ENCODE peak calls at places on chromosome 10, in seven cellular contexts. One of them, this sample, is unnamed.

GRCh38 chr10:120458432-120458831 is 1.4 kb downstream of the PLPP4 start:
- DNase-seq in A549: no peak
- DNase-seq in prostate gland: no peak
- DNase-seq in right lobe of liver: no peak
- DNase-seq in uterus: no peak
- DNase-seq in breast epithelium: no peak
- DNase-seq in body of pancreas: no peak
- DNase-seq in this sample: no peak

GRCh38 chr10:103395754-103396066 is 565 bp downstream of the ATP5MK start:
- DNase-seq in right lobe of liver: no peak
- DNase-seq in uterus: no peak
- DNase-seq in prostate gland: no peak
- DNase-seq in breast epithelium: no peak
- DNase-seq in body of pancreas: no peak
- DNase-seq in A549: no peak
- DNase-seq in this sample: no peak

GRCh38 chr10:84715911-84716310 is 387.5 kb downstream of the CCSER2 start:
- DNase-seq in uterus: no peak
- DNase-seq in A549: peak; percentile 10
- DNase-seq in breast epithelium: no peak
- DNase-seq in right lobe of liver: peak; percentile 28
- DNase-seq in prostate gland: no peak
- DNase-seq in body of pancreas: no peak
- DNase-seq in this sample: no peak

GRCh38 chr10:96752380-96752779 is 32.1 kb upstream of the PIK3AP1 start:
- DNase-seq in body of pancreas: no peak
- DNase-seq in A549: no peak
- DNase-seq in uterus: no peak
- DNase-seq in prostate gland: no peak
- DNase-seq in breast epithelium: no peak
- DNase-seq in right lobe of liver: no peak
- DNase-seq in this sample: no peak

GRCh38 chr10:60444494-60445064 is 54.9 kb upstream of the ANK3 start:
- DNase-seq in breast epithelium: no peak
- DNase-seq in body of pancreas: no peak
- DNase-seq in uterus: no peak
- DNase-seq in prostate gland: no peak
- DNase-seq in A549: no peak
- DNase-seq in right lobe of liver: no peak
- DNase-seq in this sample: no peak

GRCh38 chr10:85195596-85195995 is 867.2 kb downstream of the CCSER2 start:
- DNase-seq in body of pancreas: no peak
- DNase-seq in prostate gland: no peak
- DNase-seq in uterus: no peak
- DNase-seq in A549: no peak
- DNase-seq in right lobe of liver: no peak
- DNase-seq in breast epithelium: no peak
- DNase-seq in this sample: no peak

GRCh38 chr10:103736763-103737162 is 118.6 kb downstream of the SH3PXD2A start:
- DNase-seq in prostate gland: no peak
- DNase-seq in breast epithelium: no peak
- DNase-seq in uterus: no peak
- DNase-seq in right lobe of liver: no peak
- DNase-seq in A549: peak; percentile 46
- DNase-seq in body of pancreas: no peak
- DNase-seq in this sample: peak; percentile 22

GRCh38 chr10:93313798-93314197 is 168.3 kb downstream of the MYOF start:
- DNase-seq in breast epithelium: no peak
- DNase-seq in prostate gland: no peak
- DNase-seq in right lobe of liver: no peak
- DNase-seq in uterus: no peak
- DNase-seq in body of pancreas: no peak
- DNase-seq in A549: no peak
- DNase-seq in this sample: no peak

GRCh38 chr10:125020386-125020785 is 78.5 kb downstream of the ZRANB1 start:
- DNase-seq in uterus: no peak
- DNase-seq in right lobe of liver: no peak
- DNase-seq in body of pancreas: no peak
- DNase-seq in prostate gland: no peak
- DNase-seq in breast epithelium: no peak
- DNase-seq in A549: no peak
- DNase-seq in this sample: no peak

GRCh38 chr10:11424456-11425287 is 186.8 kb downstream of the USP6NL start:
- DNase-seq in body of pancreas: peak; percentile 73
- DNase-seq in uterus: no peak
- DNase-seq in breast epithelium: no peak
- DNase-seq in prostate gland: no peak
- DNase-seq in A549: peak; percentile 74
- DNase-seq in right lobe of liver: peak; percentile 59
- DNase-seq in this sample: peak; percentile 66

DNA sequence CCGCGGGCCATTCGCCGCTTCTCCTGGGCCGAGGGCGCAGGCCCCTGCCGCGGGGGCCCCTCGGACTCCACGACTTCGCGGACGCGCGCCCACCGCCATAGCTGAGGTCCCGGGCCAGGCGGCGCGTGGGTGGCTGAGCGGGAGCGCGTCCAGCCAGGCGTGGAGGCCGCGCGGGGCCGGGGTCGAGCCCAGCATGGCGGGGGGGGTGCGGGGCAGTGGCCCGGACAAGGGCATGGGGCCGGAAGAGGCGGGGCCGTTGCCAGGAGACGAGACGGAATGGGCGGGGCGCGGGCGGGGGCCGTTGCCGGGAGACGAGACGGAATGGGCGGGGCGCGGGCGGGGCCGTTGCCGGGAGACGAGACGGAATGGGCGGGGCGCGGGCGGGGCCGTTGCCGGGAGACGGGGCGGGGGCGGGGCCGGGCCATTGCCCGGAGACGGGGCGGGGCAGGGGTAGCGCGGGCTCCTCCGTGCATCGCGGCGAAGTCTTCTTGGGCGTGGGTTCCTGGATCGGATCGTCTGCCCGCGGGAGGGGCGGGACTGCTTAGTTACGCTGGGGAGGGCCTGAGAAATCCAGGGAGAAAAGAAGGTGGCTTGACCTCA is 14.8 kb downstream of the ADAM8 start:
- DNase-seq in uterus: peak; percentile 87
- DNase-seq in breast epithelium: peak; percentile 87
- DNase-seq in right lobe of liver: peak; percentile 95
- DNase-seq in prostate gland: peak; percentile 89
- DNase-seq in A549: peak; percentile 70
- DNase-seq in body of pancreas: peak; percentile 94
- DNase-seq in this sample: peak; percentile 87
- TF ChIP-seq POLR2A in uterus: peak; percentile 58
- TF ChIP-seq POLR2A in breast epithelium: no peak
- TF ChIP-seq POLR2A in right lobe of liver: peak; percentile 46
- TF ChIP-seq POLR2A in prostate gland: peak; percentile 55
- TF ChIP-seq POLR2A in A549: peak; percentile 65
- TF ChIP-seq POLR2A in body of pancreas: peak; percentile 51
- TF ChIP-seq POLR2A in this sample: peak; percentile 41

DNA sequence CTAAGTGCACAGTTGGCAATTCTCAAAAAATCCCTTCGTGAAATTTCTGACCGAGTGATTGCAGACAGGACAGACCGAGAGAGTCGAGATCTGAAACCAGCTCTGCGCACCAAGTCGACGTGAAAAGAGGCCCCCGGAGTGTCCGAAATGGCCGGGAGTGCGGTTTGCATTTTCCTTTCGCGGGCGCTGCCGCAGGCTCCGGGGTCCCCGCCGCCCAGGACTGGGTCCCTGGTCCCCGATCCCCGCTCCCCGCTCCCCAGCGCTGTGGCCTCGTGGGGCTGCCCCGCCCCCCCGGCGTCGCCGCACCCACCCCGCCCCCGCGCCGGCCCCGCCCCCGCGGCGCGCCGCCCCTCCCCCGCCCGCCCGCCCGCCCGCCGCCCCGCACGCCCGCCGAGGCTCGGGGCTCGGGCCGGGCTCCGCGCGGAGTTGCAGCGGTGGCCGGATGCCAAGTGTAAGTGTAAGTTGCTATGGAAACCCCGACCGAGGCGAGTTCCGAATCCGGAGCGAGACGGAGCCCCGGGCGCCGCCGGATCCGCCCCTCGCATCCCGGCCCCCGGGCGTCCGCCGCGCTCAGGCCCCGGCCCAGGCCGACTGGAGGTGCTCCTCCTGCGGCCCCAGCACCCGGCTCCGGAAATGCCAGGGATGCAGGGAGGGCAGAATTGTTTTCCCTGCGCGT is 4.5 kb downstream of the BMI1 start:
- DNase-seq in body of pancreas: peak; percentile 81
- DNase-seq in uterus: peak; percentile 79
- DNase-seq in prostate gland: peak; percentile 67
- DNase-seq in breast epithelium: no peak
- DNase-seq in A549: peak; percentile 87
- DNase-seq in right lobe of liver: peak; percentile 83
- DNase-seq in this sample: peak; percentile 85
- TF ChIP-seq POLR2A in body of pancreas: peak; percentile 26
- TF ChIP-seq POLR2A in uterus: no peak
- TF ChIP-seq POLR2A in prostate gland: no peak
- TF ChIP-seq POLR2A in breast epithelium: no peak
- TF ChIP-seq POLR2A in A549: no peak
- TF ChIP-seq POLR2A in right lobe of liver: peak; percentile 16
- TF ChIP-seq POLR2A in this sample: peak; percentile 49

GRCh38 chr10:1486841-1487240 is 250.5 kb downstream of the ADARB2 start:
- DNase-seq in uterus: no peak
- DNase-seq in prostate gland: no peak
- DNase-seq in right lobe of liver: no peak
- DNase-seq in body of pancreas: no peak
- DNase-seq in A549: no peak
- DNase-seq in breast epithelium: no peak
- DNase-seq in this sample: no peak

GRCh38 chr10:1489801-1490200 is 247.5 kb downstream of the ADARB2 start:
- DNase-seq in breast epithelium: no peak
- DNase-seq in uterus: no peak
- DNase-seq in prostate gland: no peak
- DNase-seq in A549: no peak
- DNase-seq in right lobe of liver: no peak
- DNase-seq in body of pancreas: no peak
- DNase-seq in this sample: no peak

GRCh38 chr10:1492641-1493040 is 244.7 kb downstream of the ADARB2 start:
- DNase-seq in A549: no peak
- DNase-seq in right lobe of liver: no peak
- DNase-seq in breast epithelium: no peak
- DNase-seq in uterus: no peak
- DNase-seq in body of pancreas: no peak
- DNase-seq in prostate gland: no peak
- DNase-seq in this sample: no peak

GRCh38 chr10:1487288-1487687 is 250.0 kb downstream of the ADARB2 start:
- DNase-seq in A549: no peak
- DNase-seq in prostate gland: no peak
- DNase-seq in right lobe of liver: no peak
- DNase-seq in body of pancreas: no peak
- DNase-seq in uterus: no peak
- DNase-seq in breast epithelium: no peak
- DNase-seq in this sample: no peak

GRCh38 chr10:1488970-1489548 is 248.3 kb downstream of the ADARB2 start:
- DNase-seq in prostate gland: no peak
- DNase-seq in breast epithelium: no peak
- DNase-seq in uterus: no peak
- DNase-seq in A549: no peak
- DNase-seq in body of pancreas: no peak
- DNase-seq in right lobe of liver: no peak
- DNase-seq in this sample: no peak
- TF ChIP-seq POLR2A in prostate gland: no peak
- TF ChIP-seq POLR2A in breast epithelium: no peak
- TF ChIP-seq POLR2A in uterus: no peak
- TF ChIP-seq POLR2A in A549: no peak
- TF ChIP-seq POLR2A in body of pancreas: no peak
- TF ChIP-seq POLR2A in right lobe of liver: no peak
- TF ChIP-seq POLR2A in this sample: no peak

DNA sequence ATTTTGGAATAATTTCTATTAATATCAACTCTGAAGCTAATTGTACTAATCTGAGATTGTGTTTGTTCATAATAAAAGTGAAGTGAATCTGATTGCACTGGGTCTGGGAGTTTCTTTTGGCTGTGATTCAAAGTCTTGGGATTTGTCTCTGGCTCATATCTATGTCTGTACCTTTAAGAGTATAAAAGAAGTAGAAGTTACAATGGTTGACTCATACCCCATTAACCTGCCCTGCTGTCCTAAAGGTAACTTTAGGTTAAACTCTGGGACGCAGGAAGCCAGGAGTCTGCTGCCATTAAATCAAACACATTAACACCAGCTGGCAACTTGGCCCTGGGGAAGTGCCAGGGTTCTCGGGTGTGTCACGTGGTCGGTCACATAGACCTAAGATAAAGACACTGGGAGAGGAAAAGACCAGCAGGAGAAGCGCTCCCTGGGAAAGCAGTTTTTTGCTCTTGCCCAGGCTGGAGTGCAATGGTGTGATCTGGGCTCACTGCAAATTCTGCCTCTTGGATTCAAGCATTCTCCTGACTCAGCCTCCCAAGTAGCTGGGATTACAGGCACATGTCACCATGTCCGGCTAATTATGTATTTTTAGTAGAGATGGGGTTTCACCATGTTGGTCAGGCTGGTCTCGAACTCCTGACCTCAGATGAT is 17.8 kb downstream of the SCD start:
- DNase-seq in A549: peak; percentile 89
- DNase-seq in prostate gland: peak; percentile 95
- DNase-seq in body of pancreas: peak; percentile 99
- DNase-seq in uterus: peak; percentile 89
- DNase-seq in breast epithelium: peak; percentile 89
- DNase-seq in right lobe of liver: peak; percentile 86
- DNase-seq in this sample: peak; percentile 96
- TF ChIP-seq POLR2A in A549: no peak
- TF ChIP-seq POLR2A in prostate gland: no peak
- TF ChIP-seq POLR2A in body of pancreas: no peak
- TF ChIP-seq POLR2A in uterus: no peak
- TF ChIP-seq POLR2A in breast epithelium: no peak
- TF ChIP-seq POLR2A in right lobe of liver: no peak
- TF ChIP-seq POLR2A in this sample: peak; percentile 69

GRCh38 chr10:73807471-73807870 is 3.9 kb downstream of the NDST2 start:
- DNase-seq in body of pancreas: no peak
- DNase-seq in A549: no peak
- DNase-seq in breast epithelium: no peak
- DNase-seq in right lobe of liver: peak; percentile 13
- DNase-seq in prostate gland: no peak
- DNase-seq in uterus: no peak
- DNase-seq in this sample: no peak
- TF ChIP-seq POLR2A in body of pancreas: no peak
- TF ChIP-seq POLR2A in A549: no peak
- TF ChIP-seq POLR2A in breast epithelium: no peak
- TF ChIP-seq POLR2A in right lobe of liver: no peak
- TF ChIP-seq POLR2A in prostate gland: no peak
- TF ChIP-seq POLR2A in uterus: no peak
- TF ChIP-seq POLR2A in this sample: no peak

DNA sequence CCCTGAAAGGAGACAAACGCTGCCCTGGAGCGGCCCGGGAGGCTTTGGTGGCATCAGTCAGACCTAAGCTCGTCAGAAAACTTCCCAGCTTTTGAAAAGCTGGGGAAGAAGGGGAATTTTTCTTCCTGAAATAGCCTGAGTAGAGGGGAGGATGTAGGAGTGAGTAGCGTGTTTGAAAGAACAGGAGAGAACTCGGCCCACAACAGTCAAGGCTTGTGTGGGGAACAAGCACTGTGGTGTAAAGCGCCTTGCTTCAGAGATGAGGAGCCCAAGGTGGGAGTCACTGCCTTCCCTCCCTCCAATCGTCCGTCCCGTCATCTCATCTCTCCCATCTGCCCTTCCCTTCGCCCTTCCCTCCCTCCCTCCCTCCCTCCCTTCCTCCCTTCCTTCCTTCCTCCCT is 273.3 kb downstream of the CAMK1D start:
- DNase-seq in uterus: no peak
- DNase-seq in prostate gland: no peak
- DNase-seq in right lobe of liver: no peak
- DNase-seq in body of pancreas: no peak
- DNase-seq in A549: no peak
- DNase-seq in breast epithelium: no peak
- DNase-seq in this sample: peak; percentile 10
- TF ChIP-seq POLR2A in uterus: no peak
- TF ChIP-seq POLR2A in prostate gland: no peak
- TF ChIP-seq POLR2A in right lobe of liver: no peak
- TF ChIP-seq POLR2A in body of pancreas: no peak
- TF ChIP-seq POLR2A in A549: no peak
- TF ChIP-seq POLR2A in breast epithelium: no peak
- TF ChIP-seq POLR2A in this sample: no peak